ENCODE peak calls at places on chromosomes 16 and 17, in four cellular contexts. F is uterus, D is heart left ventricle, P is upper lobe of left lung. S is an unnamed sample.

GRCh38 chr16:65494080-65494479 is 372.2 kb upstream of the CDH11 start:
- DNase-seq in D (no peak), P (no peak), F (no peak), S (no peak)

GRCh38 chr17:6551909-6552768 is 4.2 kb downstream of the PITPNM3 start:
- DNase-seq in D (no peak), F (no peak), P (peak), S (no peak)

GRCh38 chr16:79137528-79137927 is 463.0 kb downstream of the MAF start:
- DNase-seq in P (no peak), F (peak), D (no peak), S (no peak)

GRCh38 chr17:49020609-49021008 is 23.4 kb downstream of the IGF2BP1 start:
- DNase-seq in P (no peak), F (no peak), D (no peak), S (peak)

GRCh38 chr16:727291-727977 is 528 bp downstream of the HAGHL start:
- DNase-seq in D (no peak), P (no peak), F (no peak), S (no peak)

GRCh38 chr16:65700599-65700998 is 578.7 kb upstream of the CDH11 start:
- DNase-seq in P (no peak), D (no peak), F (no peak), S (no peak)

GRCh38 chr16:74264806-74265205 is 31.8 kb upstream of the PSMD7 start:
- DNase-seq in P (no peak), D (no peak), F (no peak), S (no peak)

GRCh38 chr16:68351991-68352431 is 41.2 kb downstream of the PRMT7 start:
- DNase-seq in P (peak), D (no peak), F (no peak), S (no peak)

GRCh38 chr16:81424761-81425160 is 19.8 kb upstream of the CMIP start:
- DNase-seq in F (no peak), D (no peak), P (peak), S (no peak)

GRCh38 chr16:57167951-57168350 is 17.9 kb downstream of the PSME3IP1 start:
- DNase-seq in P (no peak), D (no peak), F (no peak), S (no peak)

GRCh38 chr17:61444075-61444474 is 8.1 kb upstream of the TBX4 start:
- DNase-seq in P (no peak), F (no peak), D (no peak), S (no peak)

GRCh38 chr16:66904428-66904845 is 14.2 kb downstream of the CDH16 start:
- DNase-seq in P (no peak), F (no peak), D (no peak), S (no peak)

GRCh38 chr16:66948034-66948821 is 12.8 kb upstream of the CES3 start:
- DNase-seq in D (no peak), P (no peak), F (no peak), S (peak)

GRCh38 chr17:27657620-27658019 is 26.6 kb downstream of the LGALS9 start:
- DNase-seq in P (no peak), F (no peak), D (no peak), S (no peak)

DNA sequence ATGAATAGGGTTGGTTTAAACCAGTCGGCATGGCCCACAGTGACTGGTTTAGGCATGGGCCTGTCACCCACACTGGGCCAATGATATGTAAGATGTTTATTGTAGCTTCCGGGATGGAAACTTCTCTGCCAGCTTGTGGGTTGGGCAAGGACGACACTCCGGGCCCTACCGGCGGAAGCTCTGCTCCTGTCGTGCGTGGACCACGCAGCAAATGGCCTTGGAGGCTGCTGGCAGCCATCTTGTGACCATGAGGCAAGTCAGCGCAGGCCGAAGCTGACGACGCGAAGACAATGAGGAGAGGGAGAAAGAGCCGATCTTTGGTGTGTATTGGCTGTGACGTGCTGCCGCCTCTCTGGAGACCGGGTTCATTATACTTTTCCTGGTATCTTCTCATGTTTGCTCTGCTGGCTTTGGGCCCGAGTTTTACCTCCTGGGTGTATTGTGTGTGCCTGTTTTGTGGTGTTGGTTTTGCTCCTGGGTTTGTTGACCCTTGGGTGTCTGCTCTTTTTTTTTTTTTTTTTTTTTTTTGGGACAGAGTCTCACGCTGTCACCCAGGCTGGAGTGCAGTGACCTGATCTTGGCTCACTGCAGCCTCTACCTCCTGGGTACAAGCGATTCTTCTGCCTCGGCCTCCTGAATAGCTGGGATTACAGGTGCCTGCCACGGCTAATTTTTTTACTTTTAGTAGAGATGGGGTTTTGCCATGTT is 15.4 kb downstream of the SLC25A10 start:
- DNase-seq in P (no peak), F (no peak), D (no peak), S (no peak)
- TF ChIP-seq POLR2A in P (no peak), F (no peak), D (no peak), S (no peak)

GRCh38 chr17:18999394-18999793 is 5.2 kb downstream of the FAM83G start:
- DNase-seq in F (no peak), D (no peak), P (no peak), S (no peak)

GRCh38 chr17:19002805-19003542 is 1.6 kb downstream of the FAM83G start:
- DNase-seq in F (no peak), D (no peak), P (no peak), S (no peak)

GRCh38 chr17:18999911-19000310 is 4.7 kb downstream of the FAM83G start:
- DNase-seq in F (no peak), D (no peak), P (no peak), S (no peak)

GRCh38 chr17:19002191-19002590 is 2.4 kb downstream of the FAM83G start:
- DNase-seq in D (no peak), F (no peak), P (no peak), S (no peak)

DNA sequence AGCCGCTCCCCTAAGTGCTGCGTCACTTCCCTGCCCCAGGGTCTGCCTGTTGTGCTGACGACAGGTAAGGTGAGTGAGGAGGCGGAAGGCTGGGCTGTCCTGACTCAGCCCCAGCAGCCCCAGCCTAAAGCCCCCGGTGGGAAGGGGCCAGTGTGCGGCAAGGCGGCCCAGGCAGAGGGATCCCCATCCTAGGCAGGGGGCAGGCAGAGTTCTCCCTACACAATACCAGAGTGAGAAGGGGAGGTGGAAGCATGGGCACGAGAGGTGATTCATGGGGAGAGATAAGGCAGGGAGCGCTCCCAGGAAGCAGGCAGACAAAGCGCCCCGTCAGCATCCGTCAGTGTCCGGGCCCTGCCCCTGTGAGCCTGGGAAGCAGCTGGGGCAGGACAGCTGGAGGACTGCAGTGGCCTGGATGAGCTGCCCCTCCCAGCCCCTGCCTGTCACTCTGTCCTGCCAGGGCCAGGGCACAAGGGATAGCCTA is 4.0 kb downstream of the FAM83G start:
- DNase-seq in P (no peak), F (no peak), D (no peak), S (no peak)
- TF ChIP-seq POLR2A in P (no peak), F (no peak), D (no peak), S (no peak)

GRCh38 chr17:82655038-82655479 is 6.8 kb upstream of the WDR45B start:
- DNase-seq in P (no peak), D (peak), F (no peak), S (no peak)
- TF ChIP-seq POLR2A in P (no peak), D (no peak), F (no peak), S (no peak)

GRCh38 chr17:8079291-8080207 is 8.0 kb downstream of the ALOX12B start:
- DNase-seq in P (peak), F (peak), D (peak), S (peak)
- TF ChIP-seq POLR2A in P (no peak), F (no peak), D (no peak), S (no peak)

DNA sequence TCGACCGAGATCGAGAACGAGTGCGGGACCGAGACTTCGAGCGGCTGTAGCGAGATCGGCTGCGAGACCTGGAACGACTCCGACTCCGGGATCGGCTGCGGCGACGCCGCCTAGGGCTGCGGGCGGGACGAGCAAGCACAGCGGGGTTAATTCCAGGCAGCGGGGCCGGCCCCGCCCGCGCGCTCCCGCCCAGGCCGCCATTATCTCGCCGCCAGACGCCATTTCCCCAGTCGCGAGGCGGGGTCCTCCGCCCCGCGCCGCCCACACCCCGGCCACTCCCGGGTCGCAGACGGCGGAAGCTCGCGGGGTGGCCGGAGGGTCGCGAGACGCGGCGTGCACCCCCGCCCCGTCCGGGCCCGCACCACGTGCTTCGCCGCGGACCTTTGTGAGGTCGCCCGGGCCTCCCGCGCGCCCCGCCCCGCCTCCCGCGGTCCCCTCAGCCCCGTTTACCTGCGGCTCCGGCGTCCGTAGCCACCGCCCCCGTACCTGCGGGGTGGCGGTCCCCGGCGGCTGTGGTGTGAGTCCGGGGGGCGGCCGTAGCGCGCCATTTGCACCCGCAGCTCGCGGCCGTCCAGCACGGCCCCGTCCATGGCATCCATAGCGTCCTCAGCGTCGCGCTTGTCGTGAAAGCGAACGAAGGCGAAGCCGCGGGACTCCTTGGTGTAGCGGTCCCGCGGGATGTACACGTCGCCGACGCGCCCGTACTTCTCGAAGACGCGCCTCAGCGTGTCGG is 616 bp downstream of the SRSF2 start:
- DNase-seq in D (peak), P (peak), F (peak), S (peak)
- TF ChIP-seq POLR2A in D (no peak), P (no peak), F (peak), S (no peak)

GRCh38 chr17:8187517-8188407 is 2.2 kb downstream of the BORCS6 start:
- DNase-seq in P (peak), D (peak), F (peak), S (peak)
- TF ChIP-seq POLR2A in P (peak), D (no peak), F (peak), S (no peak)

GRCh38 chr16:58733671-58734458 is at the start of gene GOT2:
- DNase-seq in P (peak), F (peak), D (peak), S (peak)
- TF ChIP-seq POLR2A in P (no peak), F (no peak), D (no peak), S (no peak)

GRCh38 chr17:75633484-75634375 is 496 bp downstream of the SMIM5 start:
- DNase-seq in F (peak), P (peak), D (peak), S (peak)
- TF ChIP-seq POLR2A in F (no peak), P (no peak), D (no peak), S (no peak)

GRCh38 chr17:76734080-76734840 is 2.9 kb downstream of the SRSF2 start:
- DNase-seq in D (no peak), P (peak), F (no peak), S (no peak)
- TF ChIP-seq POLR2A in D (no peak), P (no peak), F (no peak), S (no peak)

GRCh38 chr17:63514477-63514876 is 8.7 kb upstream of the KCNH6 start:
- DNase-seq in F (no peak), P (no peak), D (no peak), S (no peak)

GRCh38 chr17:63512896-63513644 is 10.1 kb upstream of the KCNH6 start:
- DNase-seq in P (no peak), F (no peak), D (no peak), S (no peak)

GRCh38 chr17:63515426-63515825 is 7.7 kb upstream of the KCNH6 start:
- DNase-seq in F (no peak), P (no peak), D (no peak), S (no peak)

GRCh38 chr17:63516910-63517824 is 6.0 kb upstream of the KCNH6 start:
- DNase-seq in D (no peak), P (no peak), F (no peak), S (no peak)

GRCh38 chr17:63514974-63515373 is 8.2 kb upstream of the KCNH6 start:
- DNase-seq in F (no peak), P (no peak), D (no peak), S (no peak)
- TF ChIP-seq POLR2A in F (no peak), P (no peak), D (no peak), S (no peak)

S was measured in testis.